ENCODE peak calls at places on chromosomes 3 and 15, in five cellular contexts. H is PC-3, Z is right lobe of liver, G is transverse colon, J is A673. Q is an unnamed sample. For H3K27me3, the result is how much of the 10 kb centered on the place peaks cover.

GRCh38 chr3:25033407-25034029 is 394.5 kb upstream of the RARB start:
- DNase-seq in G (peak), H (peak), Z (peak), J (peak), Q (no peak)

GRCh38 chr15:39360417-39360816 is 220.5 kb upstream of the THBS1 start:
- DNase-seq in H (no peak), G (no peak), Z (no peak), J (no peak), Q (no peak)

GRCh38 chr3:47974974-47975470 is 41.2 kb downstream of the MAP4 start:
- DNase-seq in Z (no peak), G (no peak), H (no peak), J (no peak), Q (no peak)

GRCh38 chr15:90002428-90002844 is 1.3 kb downstream of the ZNF710 start:
- DNase-seq in H (peak), Z (peak), J (peak), G (peak), Q (peak)

GRCh38 chr3:131568460-131568859 is 65.7 kb upstream of the MRPL3 start:
- DNase-seq in G (no peak), J (peak), Z (no peak), H (peak), Q (no peak)

GRCh38 chr3:194404365-194405140 is 5.5 kb upstream of the GP5 start:
- DNase-seq in G (peak), H (peak), Z (no peak), J (peak), Q (no peak)

GRCh38 chr15:98754283-98755022 is 106.1 kb downstream of the IGF1R start:
- DNase-seq in H (no peak), G (no peak), J (peak), Z (no peak), Q (no peak)

GRCh38 chr3:120170223-120170622 is 76.0 kb upstream of the GSK3B start:
- DNase-seq in H (peak), J (no peak), Z (no peak), G (no peak), Q (no peak)

GRCh38 chr3:113277886-113278598 is 66.7 kb downstream of the BOC start:
- DNase-seq in Z (no peak), G (no peak), J (no peak), H (peak), Q (no peak)

GRCh38 chr3:37731895-37732294 is 129.8 kb upstream of the CTDSPL start:
- DNase-seq in G (no peak), H (no peak), J (no peak), Z (no peak), Q (no peak)

GRCh38 chr3:152175576-152175883 is 93.2 kb upstream of the MBNL1 start:
- DNase-seq in J (peak), H (peak), G (no peak), Z (no peak), Q (no peak)

GRCh38 chr15:72358532-72359180 is 17.2 kb downstream of the HEXA start:
- DNase-seq in H (peak), J (no peak), G (peak), Z (peak), Q (peak)

GRCh38 chr3:128922804-128923459 is 43.5 kb downstream of the ACAD9 start:
- DNase-seq in G (no peak), H (no peak), Z (no peak), J (no peak), Q (no peak)

GRCh38 chr3:69770219-69770618 is 31.0 kb downstream of the MITF start:
- DNase-seq in G (no peak), H (peak), Z (no peak), J (no peak), Q (no peak)

GRCh38 chr3:194505791-194506415 is 19.1 kb upstream of the ATP13A3 start:
- DNase-seq in J (no peak), H (no peak), G (no peak), Z (no peak), Q (no peak)

GRCh38 chr3:70818145-70818544 is 505.7 kb upstream of the MDFIC2 start:
- DNase-seq in G (no peak), J (no peak), H (peak), Z (no peak), Q (no peak)

GRCh38 chr3:112059497-112059896 is 25.0 kb downstream of the TMPRSS7 start:
- DNase-seq in Z (no peak), H (no peak), J (no peak), G (no peak), Q (no peak)

GRCh38 chr3:102447272-102447671 is 12.5 kb downstream of the ZPLD1 start:
- DNase-seq in G (no peak), H (peak), Z (no peak), J (no peak), Q (no peak)

GRCh38 chr3:192261135-192261534 is 466.2 kb downstream of the FGF12 start:
- DNase-seq in G (no peak), Z (no peak), J (no peak), H (no peak), Q (no peak)

GRCh38 chr15:70466895-70467529 is 296.3 kb downstream of the UACA start:
- DNase-seq in G (peak), Z (peak), J (peak), H (peak), Q (peak)

GRCh38 chr3:168312991-168313390 is 217.3 kb upstream of the GOLIM4 start:
- DNase-seq in H (no peak), G (no peak), Z (no peak), J (no peak), Q (no peak)

GRCh38 chr3:195191580-195191979 is 79.4 kb downstream of the XXYLT1 start:
- DNase-seq in H (no peak), G (no peak), J (no peak), Z (no peak), Q (no peak)

GRCh38 chr3:23994247-23994574 is 49.1 kb downstream of the NR1D2 start:
- DNase-seq in G (no peak), Z (no peak), J (no peak), H (no peak), Q (no peak)

GRCh38 chr15:43893956-43894355 is 67.2 kb downstream of the WDR76 start:
- DNase-seq in G (no peak), H (no peak), Z (no peak), J (no peak), Q (no peak)

GRCh38 chr3:39671116-39671515 is 138.3 kb upstream of the MYRIP start:
- DNase-seq in H (no peak), Z (no peak), G (no peak), J (no peak), Q (no peak)

GRCh38 chr3:177377166-177377565 is 179.9 kb upstream of the TBL1XR1 start:
- DNase-seq in J (no peak), G (peak), H (peak), Z (no peak), Q (no peak)

GRCh38 chr15:76391847-76392246 is 55.3 kb downstream of the ISL2 start:
- DNase-seq in G (no peak), H (peak), J (no peak), Z (no peak), Q (no peak)

GRCh38 chr3:127822836-127823589 is 698 bp upstream of the MGLL start:
- DNase-seq in Z (peak), J (peak), G (peak), H (peak), Q (peak)

GRCh38 chr3:56987238-56987932 is 73.1 kb upstream of the SPATA12 start:
- DNase-seq in H (no peak), J (no peak), G (no peak), Z (no peak), Q (no peak)

GRCh38 chr3:33115024-33115768 is 1.4 kb downstream of the CRTAP start:
- DNase-seq in H (peak), J (peak), G (peak), Z (peak), Q (peak)

GRCh38 chr3:186444974-186445373 is 82.9 kb upstream of the DGKG start:
- DNase-seq in H (no peak), G (no peak), Z (no peak), J (no peak), Q (no peak)

GRCh38 chr3:156382458-156383346 is 172.2 kb downstream of the SSR3 start:
- DNase-seq in G (peak), H (peak), J (peak), Z (peak), Q (no peak)

GRCh38 chr3:106963446-106963845 is 413.8 kb upstream of the CCDC54 start:
- DNase-seq in H (peak), Z (no peak), G (no peak), J (no peak), Q (no peak)

GRCh38 chr15:52540374-52541012 is 11.8 kb upstream of the MYO5A start:
- DNase-seq in G (no peak), H (no peak), Z (peak), J (no peak), Q (no peak)

GRCh38 chr15:89802231-89802928 is 12.3 kb downstream of the ANPEP start:
- DNase-seq in J (no peak), G (no peak), Z (peak), H (no peak), Q (peak)

GRCh38 chr3:54850484-54851003 is 77.3 kb downstream of the LRTM1 start:
- DNase-seq in J (no peak), G (no peak), Z (no peak), H (no peak), Q (no peak)

DNA sequence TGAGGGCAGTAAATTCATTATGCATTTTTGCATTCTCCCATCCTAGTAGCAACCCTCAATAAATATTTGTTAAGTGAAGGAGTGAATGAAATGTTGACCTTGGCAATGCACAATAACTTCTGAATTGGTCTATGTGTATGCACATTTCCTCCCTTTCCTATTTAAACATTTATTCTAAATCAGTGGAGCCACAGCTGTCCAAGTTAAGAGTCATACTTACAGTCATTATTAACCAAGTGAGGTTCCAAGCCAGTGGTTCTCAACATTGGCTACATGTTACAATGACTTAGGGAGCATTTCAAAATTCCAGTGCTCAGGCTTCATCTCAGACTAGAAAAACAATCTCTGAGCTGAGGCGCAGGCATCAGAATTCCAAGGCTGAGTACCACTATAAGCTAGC is 95.0 kb upstream of the ANKRD28 start:
- DNase-seq in H (peak), G (no peak), J (no peak), Z (no peak), Q (no peak)
- H3K27ac ChIP-seq in H (no peak), G (no peak), J (no peak), Z (no peak), Q (no peak)

GRCh38 chr15:47186071-47186470 is 531.2 kb upstream of the SEMA6D start:
- DNase-seq in Z (no peak), G (no peak), H (no peak), J (no peak), Q (no peak)
- H3K27me3 ChIP-seq in Z (under half), G (under half), H (under half), J (under half), Q (under half)

GRCh38 chr15:56180851-56181250 is 62.8 kb downstream of the RFX7 start:
- DNase-seq in H (no peak), G (no peak), Z (no peak), J (no peak), Q (no peak)
- H3K27ac ChIP-seq in H (no peak), G (no peak), Z (no peak), J (no peak), Q (no peak)

GRCh38 chr15:63491116-63491817 is 13.1 kb upstream of the USP3 start:
- DNase-seq in H (no peak), J (no peak), Z (no peak), G (no peak), Q (peak)
- H3K27me3 ChIP-seq in H (under half), J (under half), Z (under half), G (under half), Q (under half)